ENCODE peak calls at places on chromosomes 5 and 9, in ten cellular contexts. One of them, this sample, is unnamed.
A peak's percentile ranks its signal among the peaks of the same experiment; 100 is the strongest.

GRCh38 chr5:9519537-9519936 is 26.3 kb downstream of the SEMA5A start:
- DNase-seq in A549: no peak
- DNase-seq in stimulated activated CD8-positive, alpha-beta memory T cell treated with anti-CD3 and anti-CD28 coated beads, Interleukin-2, amount 100 ng/mL, for 48 hours: no peak
- DNase-seq in activated naive CD4-positive, alpha-beta T cell treated with Interleukin-2 at 50 U/mL for 16 hours: no peak
- DNase-seq in stomach: no peak
- DNase-seq in colonic mucosa: no peak
- DNase-seq in effector memory CD8-positive, alpha-beta T cell: no peak
- DNase-seq in SJSA1: no peak
- DNase-seq in testis: peak; percentile 43
- DNase-seq in HT-29: no peak
- DNase-seq in this sample: peak; percentile 26

GRCh38 chr5:106985174-106985573 is 685.6 kb downstream of the EFNA5 start:
- DNase-seq in HT-29: no peak
- DNase-seq in A549: no peak
- DNase-seq in stimulated activated CD8-positive, alpha-beta memory T cell treated with anti-CD3 and anti-CD28 coated beads, Interleukin-2, amount 100 ng/mL, for 48 hours: no peak
- DNase-seq in effector memory CD8-positive, alpha-beta T cell: no peak
- DNase-seq in stomach: no peak
- DNase-seq in SJSA1: no peak
- DNase-seq in testis: no peak
- DNase-seq in colonic mucosa: no peak
- DNase-seq in activated naive CD4-positive, alpha-beta T cell treated with Interleukin-2 at 50 U/mL for 16 hours: no peak
- DNase-seq in this sample: no peak

GRCh38 chr5:83583859-83584258 is 112.3 kb downstream of the VCAN start:
- DNase-seq in stimulated activated CD8-positive, alpha-beta memory T cell treated with anti-CD3 and anti-CD28 coated beads, Interleukin-2, amount 100 ng/mL, for 48 hours: no peak
- DNase-seq in HT-29: no peak
- DNase-seq in colonic mucosa: no peak
- DNase-seq in testis: no peak
- DNase-seq in SJSA1: peak; percentile 45
- DNase-seq in effector memory CD8-positive, alpha-beta T cell: no peak
- DNase-seq in stomach: no peak
- DNase-seq in A549: no peak
- DNase-seq in activated naive CD4-positive, alpha-beta T cell treated with Interleukin-2 at 50 U/mL for 16 hours: no peak
- DNase-seq in this sample: no peak

GRCh38 chr9:137025120-137025966 is 2.7 kb downstream of the ABCA2 start:
- DNase-seq in colonic mucosa: peak; percentile 59
- DNase-seq in stomach: peak; percentile 91
- DNase-seq in A549: no peak
- DNase-seq in activated naive CD4-positive, alpha-beta T cell treated with Interleukin-2 at 50 U/mL for 16 hours: no peak
- DNase-seq in testis: peak; percentile 77
- DNase-seq in SJSA1: no peak
- DNase-seq in HT-29: peak; percentile 89
- DNase-seq in effector memory CD8-positive, alpha-beta T cell: no peak
- DNase-seq in stimulated activated CD8-positive, alpha-beta memory T cell treated with anti-CD3 and anti-CD28 coated beads, Interleukin-2, amount 100 ng/mL, for 48 hours: no peak
- DNase-seq in this sample: no peak

GRCh38 chr9:120877276-120878034 is 467 bp upstream of the PHF19 start:
- DNase-seq in stomach: peak; percentile 57
- DNase-seq in effector memory CD8-positive, alpha-beta T cell: peak; percentile 44
- DNase-seq in SJSA1: peak; percentile 54
- DNase-seq in testis: peak; percentile 70
- DNase-seq in colonic mucosa: peak; percentile 68
- DNase-seq in HT-29: peak; percentile 54
- DNase-seq in stimulated activated CD8-positive, alpha-beta memory T cell treated with anti-CD3 and anti-CD28 coated beads, Interleukin-2, amount 100 ng/mL, for 48 hours: peak; percentile 67
- DNase-seq in activated naive CD4-positive, alpha-beta T cell treated with Interleukin-2 at 50 U/mL for 16 hours: peak; percentile 61
- DNase-seq in A549: peak; percentile 74
- DNase-seq in this sample: peak; percentile 76

GRCh38 chr5:66898241-66899039 is 298.2 kb downstream of the CD180 start:
- DNase-seq in stomach: no peak
- DNase-seq in A549: no peak
- DNase-seq in SJSA1: no peak
- DNase-seq in testis: no peak
- DNase-seq in effector memory CD8-positive, alpha-beta T cell: no peak
- DNase-seq in activated naive CD4-positive, alpha-beta T cell treated with Interleukin-2 at 50 U/mL for 16 hours: no peak
- DNase-seq in HT-29: no peak
- DNase-seq in stimulated activated CD8-positive, alpha-beta memory T cell treated with anti-CD3 and anti-CD28 coated beads, Interleukin-2, amount 100 ng/mL, for 48 hours: no peak
- DNase-seq in colonic mucosa: no peak
- DNase-seq in this sample: no peak

GRCh38 chr5:145791866-145792265 is 43.3 kb downstream of the PRELID2 start:
- DNase-seq in effector memory CD8-positive, alpha-beta T cell: no peak
- DNase-seq in stimulated activated CD8-positive, alpha-beta memory T cell treated with anti-CD3 and anti-CD28 coated beads, Interleukin-2, amount 100 ng/mL, for 48 hours: no peak
- DNase-seq in A549: no peak
- DNase-seq in activated naive CD4-positive, alpha-beta T cell treated with Interleukin-2 at 50 U/mL for 16 hours: no peak
- DNase-seq in testis: no peak
- DNase-seq in stomach: no peak
- DNase-seq in HT-29: no peak
- DNase-seq in SJSA1: no peak
- DNase-seq in colonic mucosa: no peak
- DNase-seq in this sample: no peak

GRCh38 chr5:87260604-87261200 is 7.0 kb upstream of the RASA1 start:
- DNase-seq in A549: no peak
- DNase-seq in colonic mucosa: no peak
- DNase-seq in testis: no peak
- DNase-seq in effector memory CD8-positive, alpha-beta T cell: no peak
- DNase-seq in activated naive CD4-positive, alpha-beta T cell treated with Interleukin-2 at 50 U/mL for 16 hours: no peak
- DNase-seq in SJSA1: no peak
- DNase-seq in stomach: no peak
- DNase-seq in stimulated activated CD8-positive, alpha-beta memory T cell treated with anti-CD3 and anti-CD28 coated beads, Interleukin-2, amount 100 ng/mL, for 48 hours: no peak
- DNase-seq in HT-29: no peak
- DNase-seq in this sample: no peak

GRCh38 chr9:109242751-109243150 is 75.7 kb upstream of the FRRS1L start:
- DNase-seq in A549: no peak
- DNase-seq in stomach: no peak
- DNase-seq in activated naive CD4-positive, alpha-beta T cell treated with Interleukin-2 at 50 U/mL for 16 hours: no peak
- DNase-seq in effector memory CD8-positive, alpha-beta T cell: no peak
- DNase-seq in HT-29: no peak
- DNase-seq in testis: no peak
- DNase-seq in stimulated activated CD8-positive, alpha-beta memory T cell treated with anti-CD3 and anti-CD28 coated beads, Interleukin-2, amount 100 ng/mL, for 48 hours: no peak
- DNase-seq in colonic mucosa: no peak
- DNase-seq in SJSA1: no peak
- DNase-seq in this sample: no peak

GRCh38 chr5:94180761-94181160 is 437.6 kb downstream of the KIAA0825 start:
- DNase-seq in SJSA1: no peak
- DNase-seq in stimulated activated CD8-positive, alpha-beta memory T cell treated with anti-CD3 and anti-CD28 coated beads, Interleukin-2, amount 100 ng/mL, for 48 hours: no peak
- DNase-seq in HT-29: no peak
- DNase-seq in testis: no peak
- DNase-seq in A549: no peak
- DNase-seq in stomach: no peak
- DNase-seq in colonic mucosa: no peak
- DNase-seq in activated naive CD4-positive, alpha-beta T cell treated with Interleukin-2 at 50 U/mL for 16 hours: no peak
- DNase-seq in effector memory CD8-positive, alpha-beta T cell: no peak
- DNase-seq in this sample: no peak

GRCh38 chr9:78563269-78563668 is 266.3 kb downstream of the PSAT1 start:
- DNase-seq in A549: peak; percentile 13
- DNase-seq in stimulated activated CD8-positive, alpha-beta memory T cell treated with anti-CD3 and anti-CD28 coated beads, Interleukin-2, amount 100 ng/mL, for 48 hours: no peak
- DNase-seq in HT-29: no peak
- DNase-seq in colonic mucosa: no peak
- DNase-seq in effector memory CD8-positive, alpha-beta T cell: no peak
- DNase-seq in testis: no peak
- DNase-seq in activated naive CD4-positive, alpha-beta T cell treated with Interleukin-2 at 50 U/mL for 16 hours: no peak
- DNase-seq in stomach: no peak
- DNase-seq in SJSA1: no peak
- DNase-seq in this sample: no peak

GRCh38 chr9:15837079-15837679 is 284.3 kb downstream of the CCDC171 start:
- DNase-seq in stimulated activated CD8-positive, alpha-beta memory T cell treated with anti-CD3 and anti-CD28 coated beads, Interleukin-2, amount 100 ng/mL, for 48 hours: no peak
- DNase-seq in stomach: no peak
- DNase-seq in testis: peak; percentile 33
- DNase-seq in effector memory CD8-positive, alpha-beta T cell: peak; percentile 4
- DNase-seq in HT-29: peak; percentile 77
- DNase-seq in colonic mucosa: peak; percentile 20
- DNase-seq in SJSA1: peak; percentile 27
- DNase-seq in A549: peak; percentile 69
- DNase-seq in activated naive CD4-positive, alpha-beta T cell treated with Interleukin-2 at 50 U/mL for 16 hours: no peak
- DNase-seq in this sample: peak; percentile 67

GRCh38 chr9:93205896-93206575 is 22.1 kb downstream of the WNK2 start:
- DNase-seq in A549: no peak
- DNase-seq in stimulated activated CD8-positive, alpha-beta memory T cell treated with anti-CD3 and anti-CD28 coated beads, Interleukin-2, amount 100 ng/mL, for 48 hours: no peak
- DNase-seq in HT-29: no peak
- DNase-seq in stomach: no peak
- DNase-seq in testis: no peak
- DNase-seq in effector memory CD8-positive, alpha-beta T cell: no peak
- DNase-seq in SJSA1: no peak
- DNase-seq in colonic mucosa: no peak
- DNase-seq in activated naive CD4-positive, alpha-beta T cell treated with Interleukin-2 at 50 U/mL for 16 hours: no peak
- DNase-seq in this sample: no peak

GRCh38 chr5:85108471-85108870 is 723.8 kb upstream of the EDIL3 start:
- DNase-seq in colonic mucosa: no peak
- DNase-seq in stomach: no peak
- DNase-seq in A549: peak; percentile 1
- DNase-seq in HT-29: peak; percentile 36
- DNase-seq in SJSA1: no peak
- DNase-seq in activated naive CD4-positive, alpha-beta T cell treated with Interleukin-2 at 50 U/mL for 16 hours: no peak
- DNase-seq in testis: no peak
- DNase-seq in stimulated activated CD8-positive, alpha-beta memory T cell treated with anti-CD3 and anti-CD28 coated beads, Interleukin-2, amount 100 ng/mL, for 48 hours: no peak
- DNase-seq in effector memory CD8-positive, alpha-beta T cell: no peak
- DNase-seq in this sample: no peak

This sample was measured in EL.